ENCODE peak calls at places on chromosomes 12 and 14, in four cellular contexts. V is tibial artery, S is upper lobe of right lung, Y is brain microvascular endothelial cell. E is an unnamed sample.

GRCh38 chr12:50246159-50246865 is 37.0 kb downstream of the LIMA1 start:
- DNase-seq in V (no peak), S (no peak), Y (no peak), E (no peak)

GRCh38 chr12:85057370-85057963 is 21.3 kb downstream of the LRRIQ1 start:
- DNase-seq in V (peak; percentile 24), S (no peak), Y (peak; percentile 40), E (no peak)

GRCh38 chr12:131863711-131864396 is 30.6 kb upstream of the ULK1 start:
- DNase-seq in V (no peak), S (no peak), Y (no peak), E (no peak)

GRCh38 chr14:74085047-74085637 is 386 bp downstream of the LIN52 start:
- DNase-seq in V (no peak), S (no peak), Y (peak; percentile 29), E (peak; percentile 55)

GRCh38 chr14:71466942-71467341 is 465.3 kb upstream of the RGS6 start:
- DNase-seq in V (no peak), S (no peak), Y (no peak), E (no peak)

GRCh38 chr12:104416637-104417036 is 40.1 kb upstream of the CHST11 start:
- DNase-seq in V (no peak), S (no peak), Y (no peak), E (no peak)

GRCh38 chr14:68564236-68564825 is 228.5 kb downstream of the ZFP36L1 start:
- DNase-seq in V (no peak), S (no peak), Y (no peak), E (no peak)

GRCh38 chr14:34174973-34175372 is 224.1 kb upstream of the EGLN3 start:
- DNase-seq in V (no peak), S (no peak), Y (no peak), E (no peak)

GRCh38 chr14:95510804-95511203 is 5.6 kb downstream of the SYNE3 start:
- DNase-seq in V (no peak), S (no peak), Y (no peak), E (no peak)

GRCh38 chr14:100891501-100892445 is 11.7 kb downstream of the RTL1 start:
- DNase-seq in V (no peak), S (peak; percentile 21), Y (no peak), E (no peak)

GRCh38 chr14:72751276-72752033 is 142.4 kb downstream of the DPF3 start:
- DNase-seq in V (no peak), S (no peak), Y (no peak), E (no peak)

GRCh38 chr12:14403711-14404164 is 38.3 kb downstream of the ATF7IP start:
- DNase-seq in V (no peak), S (no peak), Y (peak; percentile 83), E (peak; percentile 32)

GRCh38 chr14:99148131-99148530 is 123.9 kb downstream of the BCL11B start:
- DNase-seq in V (peak; percentile 12), S (no peak), Y (no peak), E (no peak)

GRCh38 chr14:68606644-68607043 is 186.2 kb downstream of the ZFP36L1 start:
- DNase-seq in V (no peak), S (no peak), Y (no peak), E (no peak)

GRCh38 chr12:78916845-78917480 is 52.4 kb downstream of the SYT1 start:
- DNase-seq in V (no peak), S (no peak), Y (peak; percentile 47), E (no peak)

GRCh38 chr14:104787736-104788532 is 7.6 kb downstream of the AKT1 start:
- DNase-seq in V (peak; percentile 48), S (peak; percentile 80), Y (no peak), E (no peak)

GRCh38 chr14:35390577-35391387 is 13.8 kb downstream of the NFKBIA start:
- DNase-seq in V (no peak), S (no peak), Y (peak; percentile 51), E (no peak)

GRCh38 chr12:117165342-117165741 is 24.9 kb downstream of the FBXO21 start:
- DNase-seq in V (no peak), S (no peak), Y (no peak), E (no peak)

GRCh38 chr12:117168976-117169375 is 21.3 kb downstream of the FBXO21 start:
- DNase-seq in V (no peak), S (no peak), Y (no peak), E (no peak)

GRCh38 chr12:117166107-117166506 is 24.2 kb downstream of the FBXO21 start:
- DNase-seq in V (no peak), S (no peak), Y (no peak), E (no peak)

GRCh38 chr12:117169548-117169947 is 20.7 kb downstream of the FBXO21 start:
- DNase-seq in V (no peak), S (no peak), Y (no peak), E (no peak)

GRCh38 chr12:117167769-117168168 is 22.5 kb downstream of the FBXO21 start:
- DNase-seq in V (no peak), S (no peak), Y (no peak), E (no peak)
- H3K36me3 ChIP-seq in V (peaks cover 99% of the 10 kb centered on the region), S (peaks cover 100% of the 10 kb centered on the region), Y (peaks cover 39% of the 10 kb centered on the region), E (peaks cover 18% of the 10 kb centered on the region)

GRCh38 chr12:26572131-26572530 is 260.9 kb downstream of the ITPR2 start:
- DNase-seq in V (no peak), S (no peak), Y (no peak), E (no peak)
- H3K36me3 ChIP-seq in V (peaks cover 8% of the 10 kb centered on the region), S (no peaks in the 10 kb centered on the region), Y (peaks cover 3% of the 10 kb centered on the region), E (peaks cover 4% of the 10 kb centered on the region)

DNA sequence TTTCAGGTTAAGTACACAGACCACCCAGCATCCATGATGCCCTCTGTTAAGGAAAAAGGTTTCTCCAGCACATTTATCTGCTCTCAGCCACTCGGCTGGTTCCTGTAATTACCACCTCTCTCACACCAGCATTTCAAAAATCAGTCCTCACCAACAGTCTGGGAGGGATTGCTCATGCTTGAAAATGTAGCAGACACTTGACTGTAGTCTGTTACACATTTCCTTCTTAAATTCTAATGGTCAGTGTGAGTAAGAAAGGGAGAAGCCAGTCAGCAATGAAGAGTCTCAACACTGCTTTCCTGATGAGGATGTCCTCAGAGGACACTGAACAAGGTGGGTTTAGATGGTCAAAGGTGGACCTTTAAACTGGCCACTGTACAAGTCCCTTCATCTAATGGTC is 6.0 kb downstream of the ZBTB39 start:
- DNase-seq in V (no peak), S (no peak), Y (no peak), E (no peak)
- H3K36me3 ChIP-seq in V (peaks cover 95% of the 10 kb centered on the region), S (peaks cover 55% of the 10 kb centered on the region), Y (peaks cover 22% of the 10 kb centered on the region), E (peaks cover 15% of the 10 kb centered on the region)

DNA sequence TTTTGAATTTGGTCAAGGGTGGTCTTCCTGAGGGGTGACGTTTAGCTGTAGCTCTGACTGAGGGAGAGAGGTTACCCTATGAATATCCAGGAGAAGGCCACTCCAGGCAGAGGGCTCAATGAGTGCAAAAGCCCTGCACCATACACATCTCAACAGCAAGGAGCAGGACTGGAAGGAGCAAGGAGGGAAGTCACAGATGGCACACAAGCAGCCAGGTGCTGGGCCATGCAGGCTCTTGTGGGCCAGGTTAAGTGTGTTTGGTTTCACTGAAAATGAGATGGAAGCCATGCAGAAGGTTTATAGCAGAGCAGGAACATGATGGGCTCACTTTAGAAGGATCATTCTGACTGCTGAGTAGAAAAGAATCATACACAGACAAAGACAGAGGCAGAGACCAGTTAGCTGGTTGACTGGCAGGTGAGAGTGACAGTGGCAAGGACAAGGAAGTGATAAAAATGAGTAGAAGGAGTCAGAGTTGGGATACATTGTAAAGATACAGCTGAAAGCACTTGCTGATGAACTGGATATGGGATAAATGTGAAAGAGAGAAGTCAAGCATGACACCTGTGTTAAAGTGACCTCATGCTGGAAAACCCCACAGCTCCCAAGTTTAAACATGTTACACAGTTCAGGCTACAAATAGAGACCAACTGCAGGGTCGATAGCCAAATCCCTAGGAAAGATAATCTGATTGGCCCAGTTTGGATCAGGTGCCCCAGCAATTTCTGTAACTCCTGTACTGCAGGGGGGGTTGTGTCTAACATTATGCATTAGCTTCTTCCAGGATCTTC is 81.1 kb downstream of the PRKD1 start:
- DNase-seq in V (no peak), S (no peak), Y (no peak), E (no peak)
- H3K36me3 ChIP-seq in V (no peaks in the 10 kb centered on the region), S (no peaks in the 10 kb centered on the region), Y (no peaks in the 10 kb centered on the region), E (no peaks in the 10 kb centered on the region)

DNA sequence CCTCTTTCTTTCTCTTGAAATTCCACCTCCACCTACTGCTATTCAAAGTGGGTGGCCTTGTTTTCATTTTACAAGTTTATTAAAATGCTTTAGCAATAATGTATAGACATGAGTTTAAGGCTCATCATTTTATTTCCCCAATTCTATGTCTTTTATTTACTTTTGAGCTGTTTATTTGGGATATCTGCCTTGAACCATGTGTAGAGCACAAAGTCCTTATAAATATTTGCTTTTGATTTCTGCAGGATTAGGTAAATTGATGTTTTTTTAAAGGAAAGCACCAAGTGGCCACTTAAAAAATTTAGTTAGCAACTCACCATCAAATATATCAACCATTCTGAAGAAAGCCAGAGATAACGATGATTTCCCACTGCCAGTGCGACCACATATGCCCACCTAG is 39.8 kb upstream of the KCNJ8 start:
- DNase-seq in V (no peak), S (no peak), Y (no peak), E (no peak)
- H3K36me3 ChIP-seq in V (no peaks in the 10 kb centered on the region), S (no peaks in the 10 kb centered on the region), Y (no peaks in the 10 kb centered on the region), E (no peaks in the 10 kb centered on the region)